ENCODE peak calls at places on chromosomes 16 and 17, in four cellular contexts. B, C, A and I are unnamed samples.

GRCh38 chr17:5111402-5112204 is at the start of gene ZNF232:
- DNase-seq in C (peak; percentile 88), B (peak; percentile 88), A (peak; percentile 98), I (peak; percentile 97)

GRCh38 chr17:27920569-27920968 is 27.4 kb upstream of the LYRM9 start:
- DNase-seq in B (no peak), C (no peak), A (no peak), I (no peak)

GRCh38 chr16:66858740-66859396 is 14.7 kb downstream of the CA7 start:
- DNase-seq in B (no peak), A (no peak), C (peak; percentile 49), I (no peak)

GRCh38 chr17:57142925-57143324 is 57.9 kb downstream of the AKAP1 start:
- DNase-seq in A (no peak), C (no peak), B (no peak), I (no peak)

GRCh38 chr17:57107498-57108101 is 22.6 kb downstream of the AKAP1 start:
- DNase-seq in C (peak; percentile 42), A (no peak), B (no peak), I (no peak)

GRCh38 chr16:85124636-85125346 is 12.5 kb upstream of the CIBAR2 start:
- DNase-seq in B (no peak), C (no peak), A (no peak), I (no peak)

GRCh38 chr17:74011963-74012362 is 191.5 kb upstream of the RPL38 start:
- DNase-seq in B (no peak), C (no peak), A (no peak), I (no peak)

GRCh38 chr17:4004517-4005295 is 40.5 kb upstream of the ATP2A3 start:
- DNase-seq in A (peak; percentile 90), C (no peak), B (no peak), I (peak; percentile 82)

GRCh38 chr16:46918905-46919792 is 35.0 kb downstream of the GPT2 start:
- DNase-seq in A (no peak), C (no peak), B (no peak), I (no peak)

GRCh38 chr17:67058036-67058435 is 13.7 kb downstream of the CACNG1 start:
- DNase-seq in A (peak; percentile 12), C (no peak), B (no peak), I (no peak)

GRCh38 chr16:78490847-78491246 is 391.4 kb downstream of the WWOX start:
- DNase-seq in B (no peak), A (no peak), C (no peak), I (no peak)

GRCh38 chr16:86578499-86579267 is at the start of gene FOXL1:
- DNase-seq in C (peak; percentile 80), A (peak; percentile 43), B (no peak), I (peak; percentile 40)
- H3K4ac ChIP-seq in C (peak within 1 kb of the TSS; percentile 98), A (no peak within 1 kb of the TSS), B (no peak within 1 kb of the TSS), I (no peak within 1 kb of the TSS)

GRCh38 chr17:68432086-68432864 is 25.0 kb downstream of the WIPI1 start:
- DNase-seq in B (no peak), A (no peak), C (no peak), I (no peak)
- H3K56ac ChIP-seq in B (no peak overlapping the region), A (no peak overlapping the region), C (no peak overlapping the region), I (no peak overlapping the region)

GRCh38 chr17:40309031-40309937 is at the start of gene RARA:
- DNase-seq in A (peak; percentile 93), B (no peak), C (no peak), I (peak; percentile 90)
- H3K4ac ChIP-seq in A (no peak within 1 kb of the TSS), B (no peak within 1 kb of the TSS), C (peak within 1 kb of the TSS; percentile 68), I (no peak within 1 kb of the TSS)

GRCh38 chr17:20991276-20992037 is 51.4 kb downstream of the USP22 start:
- DNase-seq in A (no peak), B (no peak), C (no peak), I (no peak)
- H3K56ac ChIP-seq in A (no peak overlapping the region), B (no peak overlapping the region), C (no peak overlapping the region), I (no peak overlapping the region)

GRCh38 chr17:82882715-82883446 is 43.1 kb upstream of the ZNF750 start:
- DNase-seq in B (no peak), C (no peak), A (no peak), I (no peak)
- H3K4ac ChIP-seq in B (no peak overlapping the region), C (no peak overlapping the region), A (no peak overlapping the region), I (no peak overlapping the region)

GRCh38 chr17:65750166-65750565 is 188.7 kb upstream of the AXIN2 start:
- DNase-seq in B (no peak), A (no peak), C (no peak), I (no peak)
- H3K56ac ChIP-seq in B (no peak overlapping the region), A (no peak overlapping the region), C (no peak overlapping the region), I (no peak overlapping the region)

GRCh38 chr16:58730724-58731370 is 3.3 kb downstream of the GOT2 start:
- DNase-seq in B (no peak), C (no peak), A (no peak), I (no peak)
- H3K4ac ChIP-seq in B (no peak overlapping the region), C (no peak overlapping the region), A (no peak overlapping the region), I (no peak overlapping the region)